ENCODE peak calls at places on chromosomes 12 and 14, in seven cellular contexts. I is testis; T is Panc1; R is colonic mucosa; Z is endodermal cell; N is CD8-positive, alpha-beta T cell; E is PC-3. J is an unnamed sample.

GRCh38 chr12:102034346-102034745 is 27.4 kb downstream of the WASHC3 start:
- DNase-seq in I (no peak), T (no peak), R (no peak), Z (no peak), N (no peak), E (peak), J (peak)

GRCh38 chr12:49556391-49557186 is 11.4 kb downstream of the MCRS1 start:
- DNase-seq in I (no peak), T (no peak), R (no peak), Z (no peak), N (no peak), E (no peak), J (no peak)

GRCh38 chr12:51922762-51923505 is 15.6 kb downstream of the ACVRL1 start:
- DNase-seq in I (peak), T (no peak), R (peak), Z (no peak), N (no peak), E (peak), J (no peak)

GRCh38 chr12:28409892-28410291 is 219.6 kb downstream of the CCDC91 start:
- DNase-seq in I (no peak), T (no peak), R (no peak), Z (no peak), N (no peak), E (no peak), J (peak)

GRCh38 chr12:107661830-107662229 is 23.8 kb upstream of the PWP1 start:
- DNase-seq in I (no peak), T (no peak), R (no peak), Z (no peak), N (no peak), E (no peak), J (no peak)

GRCh38 chr12:120687570-120688289 is 781 bp downstream of the MLEC start:
- DNase-seq in I (peak), T (no peak), R (peak), Z (peak), N (peak), E (peak), J (no peak)

GRCh38 chr12:24997970-24998582 is 49.2 kb upstream of the BCAT1 start:
- DNase-seq in I (no peak), T (peak), R (no peak), Z (no peak), N (no peak), E (no peak), J (no peak)

GRCh38 chr12:79549531-79550271 is 141.1 kb downstream of the PAWR start:
- DNase-seq in I (no peak), T (no peak), R (no peak), Z (no peak), N (no peak), E (no peak), J (no peak)

GRCh38 chr12:15706010-15706676 is 83.0 kb downstream of the EPS8 start:
- DNase-seq in I (no peak), T (no peak), R (peak), Z (peak), N (no peak), E (no peak), J (peak)

GRCh38 chr14:103243764-103244737 is 90.0 kb upstream of the EIF5 start:
- DNase-seq in I (no peak), T (no peak), R (no peak), Z (no peak), N (no peak), E (no peak), J (peak)

GRCh38 chr12:128951448-128951847 is 98.2 kb downstream of the GLT1D1 start:
- DNase-seq in I (no peak), T (no peak), R (no peak), Z (peak), N (no peak), E (no peak), J (no peak)

GRCh38 chr14:22653012-22653621 is 9.0 kb upstream of the OR6J1 start:
- DNase-seq in I (peak), T (no peak), R (peak), Z (peak), N (peak), E (peak), J (peak)

GRCh38 chr14:65100905-65101541 is 1.3 kb downstream of the MAX start:
- DNase-seq in I (no peak), T (no peak), R (no peak), Z (no peak), N (no peak), E (no peak), J (no peak)

GRCh38 chr14:80926706-80927384 is 14.7 kb downstream of the CEP128 start:
- DNase-seq in I (no peak), T (no peak), R (no peak), Z (no peak), N (no peak), E (no peak), J (no peak)

GRCh38 chr14:35213869-35214387 is 78.3 kb upstream of the PSMA6 start:
- DNase-seq in I (no peak), T (no peak), R (no peak), Z (no peak), N (no peak), E (peak), J (peak)

GRCh38 chr12:21155517-21156351 is 24.7 kb downstream of the SLCO1B1 start:
- DNase-seq in I (no peak), T (no peak), R (no peak), Z (no peak), N (no peak), E (no peak), J (no peak)

GRCh38 chr14:61322011-61322798 is 826 bp downstream of the PRKCH start:
- DNase-seq in I (no peak), T (no peak), R (peak), Z (peak), N (peak), E (peak), J (peak)

GRCh38 chr14:104876251-104876699 is 11.2 kb downstream of the CEP170B start:
- DNase-seq in I (peak), T (no peak), R (peak), Z (peak), N (no peak), E (peak), J (peak)

GRCh38 chr14:99338313-99338712 is 66.3 kb upstream of the BCL11B start:
- DNase-seq in I (no peak), T (no peak), R (no peak), Z (no peak), N (no peak), E (no peak), J (no peak)

GRCh38 chr12:90124914-90125313 is 416.3 kb upstream of the ATP2B1 start:
- DNase-seq in I (no peak), T (no peak), R (no peak), Z (no peak), N (no peak), E (no peak), J (no peak)

GRCh38 chr14:58298880-58299664 is 717 bp downstream of the ARID4A start:
- DNase-seq in I (peak), T (no peak), R (peak), Z (peak), N (peak), E (no peak), J (peak)

GRCh38 chr12:95805864-95806669 is 15.5 kb upstream of the NTN4 start:
- DNase-seq in I (no peak), T (peak), R (no peak), Z (no peak), N (no peak), E (peak), J (peak)

GRCh38 chr12:118541071-118541470 is 164.7 kb downstream of the SUDS3 start:
- DNase-seq in I (no peak), T (no peak), R (no peak), Z (no peak), N (no peak), E (no peak), J (no peak)

GRCh38 chr12:63308701-63309100 is 157.7 kb upstream of the AVPR1A start:
- DNase-seq in I (no peak), T (no peak), R (no peak), Z (no peak), N (no peak), E (no peak), J (no peak)
- TF ChIP-seq CTCF in I (no peak), T (no peak), R (no peak), Z (no peak), N (no peak), E (no peak), J (no peak)

DNA sequence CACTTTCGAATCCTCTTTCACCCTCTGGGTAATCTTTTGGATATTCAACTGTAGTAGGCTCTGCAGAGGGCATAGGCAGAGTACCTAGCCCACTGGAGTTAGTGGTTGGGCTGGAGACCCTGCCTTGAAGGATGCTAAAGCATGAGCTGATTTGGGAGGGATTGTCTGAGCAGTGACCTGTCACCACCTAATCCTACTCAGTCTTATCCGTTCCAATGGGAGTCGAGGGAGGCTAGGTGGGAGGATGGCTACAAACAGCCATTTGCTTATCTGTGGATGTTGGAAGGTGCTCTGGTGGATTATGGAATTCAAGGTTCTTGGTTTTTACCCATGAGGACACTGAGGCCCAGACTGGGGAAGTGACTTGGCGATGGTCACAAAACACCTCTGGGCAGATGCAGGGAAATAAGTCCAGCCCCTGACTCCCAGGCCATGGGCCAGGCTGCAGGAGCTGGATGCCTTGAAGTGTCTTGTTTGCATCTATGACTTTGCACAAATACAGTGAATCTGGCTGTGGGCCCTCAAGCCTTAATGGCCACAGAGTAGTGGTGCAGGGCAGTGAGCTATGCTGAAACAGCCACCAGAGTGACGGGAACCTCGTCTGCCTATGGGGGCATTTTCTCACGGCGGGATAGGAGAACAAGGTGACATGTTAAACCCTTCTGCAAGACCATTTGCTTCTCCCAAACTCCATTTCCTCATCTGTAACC is 3.7 kb downstream of the KMT5A start:
- DNase-seq in I (no peak), T (no peak), R (no peak), Z (peak), N (no peak), E (no peak), J (no peak)
- H3K4me3 ChIP-seq in I (no peak), T (peak), R (peak), Z (peak), N (peak), E (peak), J (peak)

DNA sequence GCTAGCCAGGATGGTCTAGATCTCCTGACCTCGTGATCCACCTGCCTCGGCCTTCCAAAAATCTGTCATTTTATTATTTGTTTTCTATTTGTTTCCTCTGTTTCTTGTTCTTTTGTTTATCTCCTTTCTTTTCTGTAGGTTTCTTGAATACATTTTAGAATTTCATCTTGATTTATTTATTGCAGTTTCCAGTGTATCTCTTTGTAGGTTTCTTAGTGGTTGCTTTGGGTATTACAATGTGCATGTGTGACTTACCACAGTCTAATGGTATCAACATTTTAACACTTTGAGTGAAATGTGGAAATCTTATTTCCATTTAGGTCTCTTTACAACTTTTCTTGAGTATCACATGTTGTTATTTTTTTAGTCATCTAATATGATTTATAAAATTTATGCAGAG is 29.9 kb upstream of the MUCL1 start:
- DNase-seq in I (no peak), T (no peak), R (no peak), Z (no peak), N (no peak), E (peak), J (no peak)
- TF ChIP-seq CTCF in I (peak), T (no peak), R (no peak), Z (peak), N (peak), E (peak), J (peak)

DNA sequence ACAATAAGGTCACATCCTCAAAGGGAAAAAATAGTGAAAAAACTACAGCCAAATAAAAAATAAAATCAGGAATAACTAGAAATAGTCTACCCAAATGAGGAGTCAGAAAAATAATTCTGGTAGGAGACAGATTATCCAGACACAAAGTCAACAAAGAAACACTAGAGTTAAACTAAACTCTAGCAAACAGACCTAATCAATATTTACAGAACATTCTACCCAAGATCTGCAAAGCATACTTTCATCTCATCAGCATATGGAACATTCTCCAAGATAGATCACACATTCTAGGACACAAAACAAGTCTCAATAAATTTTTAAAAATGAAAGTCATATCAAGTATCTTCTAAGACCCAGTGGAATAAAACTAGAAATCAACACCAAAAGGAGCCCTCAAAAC is 20.4 kb upstream of the TSPAN8 start:
- DNase-seq in I (no peak), T (no peak), R (no peak), Z (no peak), N (no peak), E (no peak), J (no peak)
- H3K4me3 ChIP-seq in I (no peak), T (no peak), R (no peak), Z (no peak), N (no peak), E (no peak), J (no peak)

DNA sequence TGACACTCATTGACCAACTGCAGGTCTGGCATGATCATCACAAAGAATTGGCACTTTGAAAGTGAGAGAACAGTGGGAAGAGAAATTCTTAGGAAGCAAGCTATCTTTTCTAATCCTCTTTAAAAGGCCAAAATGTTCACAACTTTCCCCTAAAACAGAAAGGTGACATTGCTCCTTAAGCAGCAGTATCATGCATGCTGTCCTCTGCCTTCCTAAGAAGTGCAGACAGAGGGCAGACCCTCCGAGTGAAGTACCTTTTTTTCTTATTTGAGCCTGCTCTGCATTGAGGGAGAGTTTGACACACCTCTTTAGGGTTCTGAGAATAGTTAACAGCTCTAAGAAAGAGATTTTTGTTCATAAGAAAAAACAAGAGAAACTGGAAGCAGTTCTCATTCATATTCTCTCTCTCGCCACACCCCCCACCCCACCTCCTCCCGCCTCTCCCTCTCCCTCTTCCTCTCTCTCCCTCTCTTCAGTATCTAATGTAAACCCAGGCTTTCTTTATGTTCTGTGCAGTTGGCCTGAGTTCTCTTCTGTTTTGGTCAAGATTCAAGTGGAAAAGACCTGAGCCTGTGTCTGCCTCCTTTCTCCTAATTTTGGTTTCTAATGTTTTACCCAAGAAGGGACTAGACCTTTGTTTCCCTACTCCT is 709.1 kb downstream of the DIO2 start:
- DNase-seq in I (no peak), T (no peak), R (no peak), Z (peak), N (no peak), E (no peak), J (no peak)
- TF ChIP-seq CTCF in I (no peak), T (no peak), R (no peak), Z (peak), N (no peak), E (no peak), J (no peak)

DNA sequence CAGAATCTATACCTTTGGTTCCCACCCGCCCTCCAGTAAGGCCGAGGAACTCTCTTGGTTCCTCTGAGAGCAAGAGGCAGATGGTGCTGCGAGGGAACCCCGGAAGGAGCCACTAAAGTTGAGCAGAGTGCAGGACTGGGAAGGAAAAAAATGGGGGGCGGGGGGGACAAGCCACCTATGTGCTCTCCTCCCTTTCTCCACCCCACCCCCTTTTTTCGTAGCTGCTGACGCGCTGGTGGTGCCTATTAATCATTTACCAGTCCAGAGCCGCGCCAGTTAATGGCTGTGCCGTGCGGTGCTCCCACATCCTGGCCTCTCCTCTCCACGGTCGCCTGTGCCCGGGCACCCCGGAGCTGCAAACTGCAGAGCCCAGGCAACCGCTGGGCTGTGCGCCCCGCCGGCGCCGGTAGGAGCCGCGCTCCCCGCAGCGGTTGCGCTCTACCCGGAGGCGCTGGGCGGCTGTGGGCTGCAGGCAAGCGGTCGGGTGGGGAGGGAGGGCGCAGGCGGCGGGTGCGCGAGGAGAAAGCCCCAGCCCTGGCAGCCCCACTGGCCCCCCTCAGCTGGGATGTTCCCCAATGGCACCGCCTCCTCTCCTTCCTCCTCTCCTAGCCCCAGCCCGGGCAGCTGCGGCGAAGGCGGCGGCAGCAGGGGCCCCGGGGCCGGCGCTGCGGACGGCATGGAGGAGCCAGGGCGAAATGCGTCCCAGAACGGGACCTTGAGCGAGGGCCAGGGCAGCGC is 1.3 kb downstream of the SSTR1 start:
- DNase-seq in I (no peak), T (no peak), R (peak), Z (peak), N (no peak), E (no peak), J (no peak)
- H3K4me3 ChIP-seq in I (no peak), T (no peak), R (peak), Z (peak), N (peak), E (peak), J (no peak)

J was measured in epithelial cell of esophagus.